ENCODE peak calls at places on chromosomes 16 and 17, in ten cellular contexts. X is Caco-2, G is brain microvascular endothelial cell, C is GM20000, A is fibroblast of mammary gland, F is A549, N is WTC11, S is GM13976, U is mucosa of descending colon, W is AG10803. Z is an unnamed sample.

GRCh38 chr17:3474212-3474611 is 1.6 kb upstream of the ASPA start:
- DNase-seq in X (peak), G (no peak), C (no peak), A (peak), F (peak), N (no peak), S (no peak), U (no peak), W (peak), Z (no peak)

GRCh38 chr17:63364387-63364786 is 81.7 kb downstream of the CYB561 start:
- DNase-seq in X (no peak), G (no peak), C (no peak), A (peak), F (no peak), N (no peak), S (no peak), U (no peak), W (peak), Z (no peak)

GRCh38 chr17:52754838-52755237 is 596.3 kb upstream of the CA10 start:
- DNase-seq in X (no peak), G (no peak), C (no peak), A (no peak), F (no peak), N (no peak), S (no peak), U (no peak), W (no peak), Z (no peak)

GRCh38 chr17:50212121-50212843 is 10.9 kb upstream of the COL1A1 start:
- DNase-seq in X (no peak), G (no peak), C (no peak), A (peak), F (no peak), N (no peak), S (no peak), U (no peak), W (peak), Z (no peak)

GRCh38 chr16:4733211-4733742 is 794 bp downstream of the ANKS3 start:
- DNase-seq in X (no peak), G (no peak), C (no peak), A (no peak), F (no peak), N (no peak), S (no peak), U (no peak), W (no peak), Z (no peak)

GRCh38 chr17:57956311-57957119 is 1.3 kb upstream of the CUEDC1 start:
- DNase-seq in X (no peak), G (no peak), C (peak), A (no peak), F (no peak), N (no peak), S (peak), U (no peak), W (no peak), Z (peak)

GRCh38 chr16:57352636-57353047 is 5.9 kb upstream of the CCL22 start:
- DNase-seq in X (no peak), G (no peak), C (no peak), A (no peak), F (no peak), N (no peak), S (peak), U (no peak), W (no peak), Z (no peak)

GRCh38 chr17:79618383-79619067 is 7.7 kb upstream of the RBFOX3 start:
- DNase-seq in X (no peak), G (no peak), C (no peak), A (no peak), F (no peak), N (peak), S (no peak), U (peak), W (no peak), Z (no peak)

GRCh38 chr16:49866533-49867155 is 10.7 kb upstream of the ZNF423 start:
- DNase-seq in X (no peak), G (no peak), C (no peak), A (no peak), F (no peak), N (peak), S (no peak), U (no peak), W (no peak), Z (no peak)

GRCh38 chr17:68296217-68297140 is 5.2 kb downstream of the ARSG start:
- DNase-seq in X (no peak), G (no peak), C (peak), A (no peak), F (no peak), N (no peak), S (no peak), U (no peak), W (no peak), Z (peak)

GRCh38 chr16:11949527-11949926 is 7.7 kb upstream of the NPIPB2 start:
- DNase-seq in X (peak), G (peak), C (peak), A (peak), F (peak), N (peak), S (peak), U (no peak), W (peak), Z (peak)
- TF ChIP-seq CTCF in X (peak), G (peak), C (peak), A (peak), F (peak), N (no peak), S (peak), U (no peak), W (peak), Z (peak)

DNA sequence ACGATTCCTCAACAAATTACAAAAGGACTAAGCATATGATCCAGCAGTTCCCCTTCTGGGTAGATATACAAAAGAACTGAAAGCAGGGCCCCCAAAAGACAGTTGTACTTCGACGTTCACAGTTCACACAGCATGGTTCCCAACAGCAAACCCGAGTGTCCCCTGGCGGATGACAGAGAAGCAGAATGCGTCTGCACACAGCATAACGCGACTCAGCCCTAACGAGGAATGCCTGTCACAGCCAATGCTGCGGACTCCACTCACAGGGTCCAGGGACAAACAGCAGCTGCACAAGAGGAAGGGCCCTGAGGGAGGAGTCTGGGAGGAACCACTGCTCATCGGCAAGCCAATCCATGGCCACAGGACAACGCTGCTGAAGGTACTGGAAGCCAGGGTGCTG is 132.9 kb downstream of the ANKRD11 start:
- DNase-seq in X (no peak), G (no peak), C (no peak), A (no peak), F (no peak), N (no peak), S (no peak), U (no peak), W (no peak), Z (peak)
- TF ChIP-seq CTCF in X (no peak), G (no peak), C (peak), A (no peak), F (no peak), N (no peak), S (no peak), U (no peak), W (no peak), Z (no peak)

DNA sequence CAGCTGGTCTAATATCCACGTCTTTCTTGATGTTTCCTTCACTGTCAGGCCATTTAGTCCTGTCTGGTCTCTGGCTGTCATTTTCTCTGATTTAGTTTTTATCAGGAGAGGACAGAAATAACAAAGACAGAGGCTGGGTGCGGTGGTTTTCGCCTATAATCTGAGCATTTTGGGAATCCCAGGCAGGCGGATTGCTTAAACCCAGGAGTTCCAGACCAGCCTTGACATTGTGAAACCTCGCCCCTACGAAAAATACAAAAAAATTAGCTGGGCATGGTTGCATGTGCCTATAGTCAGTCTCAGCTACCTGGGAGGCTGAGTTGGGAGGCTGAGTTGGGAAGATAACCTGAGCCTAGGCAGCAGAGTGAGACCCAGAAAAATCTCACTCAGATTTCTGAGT is 7.1 kb downstream of the SRCAP start:
- DNase-seq in X (no peak), G (no peak), C (no peak), A (no peak), F (no peak), N (no peak), S (no peak), U (no peak), W (no peak), Z (no peak)
- TF ChIP-seq CTCF in X (no peak), G (no peak), C (no peak), A (no peak), F (no peak), N (no peak), S (no peak), U (no peak), W (no peak), Z (no peak)

GRCh38 chr16:15038689-15039088 is 17.2 kb downstream of the NTAN1 start:
- DNase-seq in X (no peak), G (no peak), C (no peak), A (no peak), F (no peak), N (no peak), S (no peak), U (no peak), W (no peak), Z (no peak)

GRCh38 chr16:15035163-15035729 is 20.6 kb downstream of the NTAN1 start:
- DNase-seq in X (no peak), G (no peak), C (no peak), A (no peak), F (no peak), N (no peak), S (no peak), U (no peak), W (no peak), Z (no peak)

GRCh38 chr16:15034266-15035162 is 21.4 kb downstream of the NTAN1 start:
- DNase-seq in X (no peak), G (no peak), C (no peak), A (no peak), F (no peak), N (no peak), S (no peak), U (no peak), W (peak), Z (no peak)

GRCh38 chr16:15037745-15038144 is 18.1 kb downstream of the NTAN1 start:
- DNase-seq in X (no peak), G (no peak), C (no peak), A (no peak), F (no peak), N (no peak), S (no peak), U (no peak), W (no peak), Z (no peak)

GRCh38 chr16:15037003-15037402 is 18.9 kb downstream of the NTAN1 start:
- DNase-seq in X (no peak), G (no peak), C (no peak), A (no peak), F (no peak), N (no peak), S (no peak), U (no peak), W (no peak), Z (no peak)
- TF ChIP-seq CTCF in X (no peak), G (no peak), C (no peak), A (no peak), F (no peak), N (no peak), S (no peak), U (no peak), W (no peak), Z (no peak)

DNA sequence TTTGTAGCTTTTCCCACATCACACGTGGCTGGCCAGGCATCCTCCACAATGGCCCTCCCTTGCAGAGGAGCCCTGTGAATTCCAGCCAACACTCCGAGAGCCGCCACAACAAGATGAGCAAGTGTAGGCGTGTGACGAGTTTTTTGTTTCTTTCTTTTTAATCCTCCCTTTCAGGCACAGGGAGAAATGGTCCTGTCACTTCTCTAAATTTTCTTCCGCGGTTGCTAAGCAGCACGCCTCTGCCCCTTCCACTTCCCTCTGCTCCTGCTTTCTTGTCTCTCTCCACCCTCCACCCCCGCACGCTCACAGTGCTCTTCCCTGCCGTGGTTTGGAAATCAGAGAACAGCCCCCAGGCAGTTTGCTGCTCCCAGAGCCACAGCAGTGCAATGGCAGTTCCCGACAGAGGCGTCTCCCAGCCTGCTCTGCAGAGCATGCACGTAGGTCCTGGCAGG is 68.0 kb upstream of the MRTFB start:
- DNase-seq in X (peak), G (peak), C (peak), A (peak), F (no peak), N (peak), S (peak), U (peak), W (peak), Z (no peak)
- TF ChIP-seq CTCF in X (no peak), G (peak), C (no peak), A (peak), F (no peak), N (no peak), S (no peak), U (no peak), W (peak), Z (no peak)

GRCh38 chr16:30068750-30069574 is 3.4 kb downstream of the ALDOA start:
- DNase-seq in X (peak), G (no peak), C (no peak), A (peak), F (no peak), N (peak), S (no peak), U (no peak), W (no peak), Z (peak)
- TF ChIP-seq CTCF in X (peak), G (peak), C (no peak), A (peak), F (peak), N (no peak), S (no peak), U (no peak), W (peak), Z (peak)

GRCh38 chr17:41133880-41134735 is 6.2 kb downstream of the KRTAP4-6 start:
- DNase-seq in X (no peak), G (no peak), C (no peak), A (no peak), F (no peak), N (no peak), S (no peak), U (no peak), W (peak), Z (no peak)
- TF ChIP-seq CTCF in X (no peak), G (no peak), C (no peak), A (no peak), F (no peak), N (no peak), S (no peak), U (no peak), W (no peak), Z (no peak)

GRCh38 chr16:80923356-80923755 is 83.3 kb downstream of the CMC2 start:
- DNase-seq in X (no peak), G (no peak), C (no peak), A (no peak), F (no peak), N (no peak), S (no peak), U (no peak), W (no peak), Z (no peak)

GRCh38 chr16:80924372-80924978 is 82.2 kb downstream of the CMC2 start:
- DNase-seq in X (peak), G (peak), C (peak), A (peak), F (peak), N (peak), S (peak), U (peak), W (peak), Z (peak)
- TF ChIP-seq CTCF in X (peak), G (peak), C (peak), A (peak), F (peak), N (peak), S (peak), U (no peak), W (peak), Z (peak)

GRCh38 chr17:48550313-48551205 is 5.7 kb upstream of the HOXB2 start:
- DNase-seq in X (no peak), G (no peak), C (no peak), A (no peak), F (no peak), N (peak), S (no peak), U (no peak), W (no peak), Z (no peak)
- TF ChIP-seq CTCF in X (peak), G (peak), C (no peak), A (no peak), F (peak), N (peak), S (no peak), U (no peak), W (peak), Z (no peak)